ENCODE peak calls at places on chromosomes 13 and 19, in six cellular contexts. U, E, Y, M, F and N are unnamed samples.

GRCh38 chr19:42207767-42208259 is 9.7 kb downstream of the DEDD2 start:
- DNase-seq in U (peak; percentile 93), E (no peak), Y (peak; percentile 89), M (no peak), F (no peak), N (peak; percentile 82)

GRCh38 chr13:40589285-40590109 is 76.9 kb downstream of the FOXO1 start:
- DNase-seq in U (peak; percentile 53), E (no peak), Y (no peak), M (no peak), F (peak; percentile 37), N (peak; percentile 39)

GRCh38 chr19:44722131-44723121 is 23.5 kb downstream of the CEACAM16 start:
- DNase-seq in U (no peak), E (no peak), Y (no peak), M (no peak), F (no peak), N (no peak)

GRCh38 chr19:2774083-2774679 is 8.9 kb downstream of the SGTA start:
- DNase-seq in U (no peak), E (no peak), Y (no peak), M (no peak), F (no peak), N (no peak)

GRCh38 chr13:89695343-89696257 is 1651.9 kb upstream of the MIR17HG start:
- DNase-seq in U (peak; percentile 41), E (peak; percentile 19), Y (peak; percentile 8), M (no peak), F (peak; percentile 35), N (no peak)

GRCh38 chr19:41928754-41929535 is 696 bp upstream of the ERFL start:
- DNase-seq in U (no peak), E (peak; percentile 54), Y (no peak), M (no peak), F (no peak), N (no peak)

GRCh38 chr13:106610511-106610910 is 42.6 kb upstream of the ARGLU1 start:
- DNase-seq in U (peak; percentile 81), E (no peak), Y (peak; percentile 82), M (no peak), F (no peak), N (peak; percentile 37)

GRCh38 chr19:35347171-35347929 is at the start of gene FFAR1:
- DNase-seq in U (no peak), E (no peak), Y (no peak), M (peak; percentile 23), F (peak; percentile 37), N (no peak)

GRCh38 chr13:113209336-113209879 is at the start of gene CUL4A:
- DNase-seq in U (peak; percentile 95), E (peak; percentile 80), Y (peak; percentile 60), M (peak; percentile 79), F (peak; percentile 66), N (peak; percentile 86)

GRCh38 chr19:18329035-18329376 is 6.1 kb upstream of the LSM4 start:
- DNase-seq in U (no peak), E (no peak), Y (no peak), M (no peak), F (no peak), N (no peak)

GRCh38 chr13:23579886-23580706 is 9.9 kb downstream of the TNFRSF19 start:
- DNase-seq in U (peak; percentile 50), E (no peak), Y (peak; percentile 40), M (no peak), F (no peak), N (peak; percentile 17)

GRCh38 chr19:55256562-55257460 is 2.0 kb downstream of the PPP6R1 start:
- DNase-seq in U (peak; percentile 41), E (no peak), Y (no peak), M (no peak), F (no peak), N (no peak)

GRCh38 chr13:110272227-110272626 is 34.7 kb downstream of the COL4A1 start:
- DNase-seq in U (no peak), E (no peak), Y (no peak), M (no peak), F (no peak), N (no peak)

GRCh38 chr13:20943519-20944012 is 41.0 kb upstream of the XPO4 start:
- DNase-seq in U (peak; percentile 98), E (peak; percentile 81), Y (peak; percentile 97), M (peak; percentile 92), F (peak; percentile 95), N (peak; percentile 87)

GRCh38 chr13:75693227-75693626 is 57.1 kb downstream of the LMO7 start:
- DNase-seq in U (no peak), E (no peak), Y (no peak), M (no peak), F (no peak), N (no peak)

GRCh38 chr13:99426426-99426825 is 74.8 kb upstream of the TM9SF2 start:
- DNase-seq in U (peak; percentile 12), E (no peak), Y (no peak), M (no peak), F (no peak), N (no peak)

GRCh38 chr19:55549500-55550320 is 4.4 kb upstream of the SBK3 start:
- DNase-seq in U (peak; percentile 91), E (peak; percentile 21), Y (peak; percentile 93), M (no peak), F (no peak), N (peak; percentile 86)

GRCh38 chr13:94412870-94413269 is 66.6 kb downstream of the DCT start:
- DNase-seq in U (no peak), E (no peak), Y (no peak), M (no peak), F (no peak), N (peak; percentile 5)

GRCh38 chr13:106530209-106530906 is 5.1 kb downstream of the EFNB2 start:
- DNase-seq in U (no peak), E (peak; percentile 43), Y (no peak), M (no peak), F (no peak), N (no peak)

GRCh38 chr13:40786568-40786996 is 2.8 kb upstream of the SLC25A15 start:
- DNase-seq in U (peak; percentile 48), E (no peak), Y (peak; percentile 61), M (no peak), F (no peak), N (peak; percentile 26)

GRCh38 chr13:40440990-40441820 is 225.2 kb downstream of the FOXO1 start:
- DNase-seq in U (peak; percentile 34), E (peak; percentile 84), Y (no peak), M (peak; percentile 70), F (peak; percentile 86), N (peak; percentile 75)

GRCh38 chr19:33641956-33642498 is 20.3 kb downstream of the CHST8 start:
- DNase-seq in U (no peak), E (no peak), Y (no peak), M (no peak), F (no peak), N (no peak)

GRCh38 chr13:37453246-37453645 is 145.3 kb downstream of the POSTN start:
- DNase-seq in U (peak; percentile 41), E (no peak), Y (no peak), M (no peak), F (no peak), N (no peak)

GRCh38 chr13:97231118-97231831 is 9.1 kb downstream of the MBNL2 start:
- DNase-seq in U (peak; percentile 55), E (no peak), Y (no peak), M (no peak), F (no peak), N (peak; percentile 46)

GRCh38 chr13:95536629-95537241 is 15.8 kb upstream of the CLDN10 start:
- DNase-seq in U (peak; percentile 63), E (peak; percentile 20), Y (peak; percentile 39), M (no peak), F (no peak), N (no peak)

GRCh38 chr13:74205313-74205690 is 71.1 kb upstream of the KLF12 start:
- DNase-seq in U (no peak), E (no peak), Y (no peak), M (no peak), F (no peak), N (no peak)

GRCh38 chr19:8087876-8088275 is 35.3 kb downstream of the CCL25 start:
- DNase-seq in U (no peak), E (no peak), Y (no peak), M (no peak), F (no peak), N (no peak)

GRCh38 chr13:99150575-99151370 is 49.9 kb upstream of the UBAC2 start:
- DNase-seq in U (peak; percentile 88), E (no peak), Y (peak; percentile 27), M (no peak), F (no peak), N (peak; percentile 80)

GRCh38 chr13:41111454-41111853 is 21.1 kb downstream of the KBTBD6 start:
- DNase-seq in U (peak; percentile 44), E (no peak), Y (peak; percentile 52), M (no peak), F (no peak), N (peak; percentile 37)

GRCh38 chr19:55546822-55547614 is 1.7 kb upstream of the SBK3 start:
- DNase-seq in U (peak; percentile 79), E (no peak), Y (peak; percentile 84), M (peak; percentile 51), F (peak; percentile 48), N (peak; percentile 95)

GRCh38 chr13:24638096-24638495 is 42.1 kb upstream of the ATP12A start:
- DNase-seq in U (no peak), E (no peak), Y (no peak), M (no peak), F (no peak), N (no peak)
- H3K9me3 ChIP-seq in U (no peaks in the 10 kb centered on the region), E (no peaks in the 10 kb centered on the region), Y (no peaks in the 10 kb centered on the region), M (no peaks in the 10 kb centered on the region), F (no peaks in the 10 kb centered on the region), N (no peaks in the 10 kb centered on the region)

GRCh38 chr19:21362291-21362690 is 3.5 kb downstream of the ZNF738 start:
- DNase-seq in U (no peak), E (no peak), Y (no peak), M (no peak), F (no peak), N (no peak)

GRCh38 chr19:21358768-21359451 is at the start of gene ZNF738:
- DNase-seq in U (peak; percentile 98), E (peak; percentile 94), Y (peak; percentile 96), M (peak; percentile 93), F (peak; percentile 93), N (peak; percentile 89)
- H3K36me3 ChIP-seq in U (peaks cover 10% of the 10 kb centered on the region), E (peaks cover 2% of the 10 kb centered on the region), Y (peaks cover 10% of the 10 kb centered on the region), M (no peaks in the 10 kb centered on the region), F (peaks cover 20% of the 10 kb centered on the region), N (peaks cover 12% of the 10 kb centered on the region)

GRCh38 chr19:47019431-47020041 is at the start of gene NPAS1:
- DNase-seq in U (peak; percentile 60), E (no peak), Y (no peak), M (no peak), F (no peak), N (no peak)
- H3K4me3 ChIP-seq in U (peak within 1 kb of the TSS; percentile 74), E (no peak within 1 kb of the TSS), Y (peak within 1 kb of the TSS; percentile 45), M (no peak within 1 kb of the TSS), F (peak within 1 kb of the TSS; percentile 33), N (peak within 1 kb of the TSS; percentile 33)

GRCh38 chr13:54950546-54950945 is 1921.9 kb downstream of the OLFM4 start:
- DNase-seq in U (no peak), E (no peak), Y (no peak), M (no peak), F (no peak), N (no peak)

GRCh38 chr13:54949735-54950134 is 1921.1 kb downstream of the OLFM4 start:
- DNase-seq in U (no peak), E (no peak), Y (no peak), M (no peak), F (no peak), N (no peak)

DNA sequence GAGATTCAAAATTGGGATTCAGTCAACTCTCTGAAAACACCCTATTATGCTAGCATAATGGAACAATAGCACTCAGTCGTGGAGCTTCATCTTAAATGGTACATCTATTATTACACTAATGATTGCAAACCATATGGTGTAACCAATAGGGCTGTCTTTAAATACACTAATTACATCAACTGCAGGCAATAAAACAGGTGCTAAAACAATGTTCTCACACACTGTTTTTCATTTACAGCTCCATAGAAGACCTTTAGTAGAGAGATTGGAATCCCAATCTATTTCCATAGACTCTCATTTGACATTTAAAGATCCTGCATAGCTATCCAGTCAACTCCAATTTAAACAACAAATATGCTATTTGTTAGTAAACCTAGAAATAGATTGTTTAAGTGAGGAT is 1917.4 kb downstream of the OLFM4 start:
- DNase-seq in U (no peak), E (no peak), Y (no peak), M (no peak), F (no peak), N (no peak)
- H3K9me3 ChIP-seq in U (no peaks in the 10 kb centered on the region), E (no peaks in the 10 kb centered on the region), Y (peaks cover 5% of the 10 kb centered on the region), M (no peaks in the 10 kb centered on the region), F (no peaks in the 10 kb centered on the region), N (no peaks in the 10 kb centered on the region)